ENCODE peak calls at places on chromosomes 1 and 21, in five cellular contexts. O is NB4, X is GM13976, Q is kidney epithelial cell, Y is lower lobe of right lung. L is an unnamed sample.

GRCh38 chr1:171716620-171717019 is 25.2 kb downstream of the VAMP4 start:
- DNase-seq in O (no peak), Y (no peak), Q (no peak), X (no peak), L (no peak)

GRCh38 chr1:55526716-55527115 is 311.6 kb upstream of the USP24 start:
- DNase-seq in O (no peak), X (no peak), Y (no peak), Q (no peak), L (no peak)

GRCh38 chr1:7171574-7171973 is 386.3 kb downstream of the CAMTA1 start:
- DNase-seq in Y (no peak), X (no peak), Q (no peak), O (no peak), L (no peak)

GRCh38 chr1:244647819-244648218 is 5.1 kb upstream of the DESI2 start:
- DNase-seq in O (no peak), Q (no peak), Y (no peak), X (no peak), L (no peak)

GRCh38 chr1:94708299-94708685 is 111.9 kb upstream of the SLC44A3 start:
- DNase-seq in X (no peak), Y (no peak), O (peak; percentile 61), Q (no peak), L (no peak)

GRCh38 chr1:36159614-36160387 is 3.8 kb downstream of the MAP7D1 start:
- DNase-seq in Q (no peak), X (no peak), Y (no peak), O (no peak), L (no peak)

GRCh38 chr1:9107156-9107555 is 21.7 kb downstream of the GPR157 start:
- DNase-seq in O (no peak), Q (no peak), X (no peak), Y (no peak), L (no peak)

GRCh38 chr1:48036693-48037386 is 39.7 kb upstream of the TRABD2B start:
- DNase-seq in X (no peak), O (no peak), Y (no peak), Q (peak; percentile 97), L (no peak)

GRCh38 chr1:176073524-176074157 is 133.4 kb downstream of the COP1 start:
- DNase-seq in Q (peak; percentile 12), X (peak; percentile 39), O (peak; percentile 71), Y (no peak), L (peak; percentile 38)

GRCh38 chr1:93593868-93594602 is 87.6 kb downstream of the BCAR3 start:
- DNase-seq in O (no peak), X (no peak), Y (no peak), Q (no peak), L (no peak)

GRCh38 chr1:102724741-102725140 is 383.6 kb downstream of the COL11A1 start:
- DNase-seq in Y (no peak), O (no peak), Q (no peak), X (no peak), L (no peak)
- TF ChIP-seq CTCF in Y (no peak), O (no peak), Q (no peak), X (no peak), L (no peak)

GRCh38 chr1:27716262-27716895 is 9.4 kb upstream of the FAM76A start:
- DNase-seq in Y (no peak), X (no peak), O (no peak), Q (no peak), L (no peak)

GRCh38 chr1:27713869-27714513 is 11.8 kb upstream of the FAM76A start:
- DNase-seq in O (no peak), X (no peak), Y (no peak), Q (no peak), L (no peak)

GRCh38 chr1:27724961-27725373 is 794 bp upstream of the FAM76A start:
- DNase-seq in X (no peak), O (peak; percentile 21), Y (peak; percentile 60), Q (no peak), L (no peak)

DNA sequence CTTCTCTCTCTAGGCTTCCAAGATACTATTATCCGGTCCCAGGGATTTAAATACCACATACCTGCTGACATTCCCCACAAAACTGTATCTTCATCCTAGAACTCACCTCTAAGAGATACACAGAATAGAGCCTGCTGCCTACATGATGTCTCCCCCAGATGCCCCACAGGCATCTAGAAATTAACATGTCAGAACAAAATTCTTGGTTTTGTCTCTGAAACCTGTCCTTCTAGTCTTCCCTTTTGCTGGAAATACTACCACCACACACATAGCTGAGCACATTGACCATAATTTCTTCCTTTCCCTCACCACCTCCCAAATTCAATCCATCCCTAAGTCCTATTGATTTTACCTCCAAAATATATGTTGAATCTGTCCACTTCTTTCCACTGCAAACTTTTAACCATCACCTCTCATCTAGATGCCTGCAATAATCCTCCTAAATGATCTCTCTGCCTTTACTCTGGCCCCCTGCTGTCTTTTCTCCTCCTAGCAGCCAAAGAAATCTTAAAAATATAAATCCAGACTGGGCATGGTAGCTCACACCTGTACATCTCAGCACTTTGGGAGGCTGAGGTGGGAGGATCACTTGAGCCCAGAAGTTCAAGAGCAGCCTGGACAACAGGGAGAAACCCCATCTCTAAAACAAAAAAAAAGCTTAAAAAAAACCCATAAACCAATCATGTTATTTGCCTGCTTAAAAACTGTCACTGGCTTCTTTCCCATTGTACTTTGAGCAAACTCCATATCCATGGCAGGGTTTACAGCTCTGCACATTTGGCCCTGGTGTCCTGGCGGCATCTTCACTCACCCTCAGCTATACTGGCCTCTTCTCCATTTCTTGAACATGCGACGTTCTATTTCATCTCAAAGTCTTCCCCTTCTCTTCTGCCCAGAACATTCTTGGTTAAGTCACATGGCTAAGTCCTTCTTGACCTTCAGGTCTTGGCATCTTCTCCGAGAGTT is 6.2 kb upstream of the FAM76A start:
- DNase-seq in Q (no peak), O (no peak), X (no peak), Y (no peak), L (no peak)
- TF ChIP-seq CTCF in Q (peak; percentile 48), O (no peak), X (no peak), Y (no peak), L (no peak)

GRCh38 chr21:26966978-26967913 is at the start of gene ADAMTS5:
- DNase-seq in X (no peak), Y (peak; percentile 47), O (peak; percentile 75), Q (peak; percentile 69), L (no peak)

GRCh38 chr21:26964379-26964778 is 2.5 kb downstream of the ADAMTS5 start:
- DNase-seq in Y (no peak), X (no peak), Q (peak; percentile 70), O (no peak), L (no peak)

GRCh38 chr21:26965091-26965566 is 1.8 kb downstream of the ADAMTS5 start:
- DNase-seq in Y (no peak), O (no peak), X (no peak), Q (no peak), L (no peak)

GRCh38 chr21:26966360-26966977 is 419 bp downstream of the ADAMTS5 start:
- DNase-seq in X (no peak), O (peak; percentile 3), Q (no peak), Y (peak; percentile 40), L (no peak)

GRCh38 chr21:26965567-26966359 is 1.1 kb downstream of the ADAMTS5 start:
- DNase-seq in Q (no peak), Y (peak; percentile 47), X (no peak), O (no peak), L (peak; percentile 25)
- TF ChIP-seq CTCF in Q (peak; percentile 65), Y (peak; percentile 23), X (no peak), O (no peak), L (no peak)

GRCh38 chr1:111448918-111449702 is at the start of the genes ATP5PB and WDR77:
- DNase-seq in O (peak; percentile 97), Y (peak; percentile 95), Q (peak; percentile 97), X (peak; percentile 98), L (peak; percentile 95)
- TF ChIP-seq CTCF in O (no peak), Y (no peak), Q (no peak), X (no peak), L (no peak)